ENCODE peak calls at places on chromosome 9, in four cellular contexts. One of them, this sample, is unnamed.

GRCh38 chr9:73451003-73451402 is 299.3 kb downstream of the ANXA1 start:
- DNase-seq in H1: no peak
- DNase-seq in upper lobe of right lung: no peak
- DNase-seq in GM23248: no peak
- DNase-seq in this sample: no peak

GRCh38 chr9:113737414-113738271 is 138.5 kb upstream of the ZNF618 start:
- DNase-seq in GM23248: peak; percentile 62
- DNase-seq in upper lobe of right lung: no peak
- DNase-seq in H1: no peak
- DNase-seq in this sample: peak; percentile 83

GRCh38 chr9:107730691-107731090 is 241.1 kb upstream of the KLF4 start:
- DNase-seq in upper lobe of right lung: no peak
- DNase-seq in GM23248: no peak
- DNase-seq in H1: no peak
- DNase-seq in this sample: peak; percentile 87

GRCh38 chr9:113532809-113533190 is 69.3 kb downstream of the RGS3 start:
- DNase-seq in upper lobe of right lung: no peak
- DNase-seq in GM23248: no peak
- DNase-seq in H1: no peak
- DNase-seq in this sample: no peak

GRCh38 chr9:12775963-12776774 is 1.3 kb downstream of the LURAP1L start:
- DNase-seq in H1: peak; percentile 49
- DNase-seq in upper lobe of right lung: peak; percentile 89
- DNase-seq in GM23248: peak; percentile 94
- DNase-seq in this sample: peak; percentile 96

GRCh38 chr9:119365291-119366027 is 3.8 kb downstream of the BRINP1 start:
- DNase-seq in upper lobe of right lung: no peak
- DNase-seq in H1: peak; percentile 64
- DNase-seq in GM23248: peak; percentile 74
- DNase-seq in this sample: peak; percentile 93

GRCh38 chr9:3743901-3744413 is 218.2 kb upstream of the RFX3 start:
- DNase-seq in H1: no peak
- DNase-seq in GM23248: no peak
- DNase-seq in upper lobe of right lung: no peak
- DNase-seq in this sample: peak; percentile 5

GRCh38 chr9:79757906-79758669 is 186.3 kb downstream of the TLE4 start:
- DNase-seq in upper lobe of right lung: no peak
- DNase-seq in GM23248: peak; percentile 52
- DNase-seq in H1: no peak
- DNase-seq in this sample: no peak

GRCh38 chr9:21153688-21154608 is 12.3 kb upstream of the IFNW1 start:
- DNase-seq in upper lobe of right lung: no peak
- DNase-seq in H1: no peak
- DNase-seq in GM23248: peak; percentile 39
- DNase-seq in this sample: peak; percentile 57

DNA sequence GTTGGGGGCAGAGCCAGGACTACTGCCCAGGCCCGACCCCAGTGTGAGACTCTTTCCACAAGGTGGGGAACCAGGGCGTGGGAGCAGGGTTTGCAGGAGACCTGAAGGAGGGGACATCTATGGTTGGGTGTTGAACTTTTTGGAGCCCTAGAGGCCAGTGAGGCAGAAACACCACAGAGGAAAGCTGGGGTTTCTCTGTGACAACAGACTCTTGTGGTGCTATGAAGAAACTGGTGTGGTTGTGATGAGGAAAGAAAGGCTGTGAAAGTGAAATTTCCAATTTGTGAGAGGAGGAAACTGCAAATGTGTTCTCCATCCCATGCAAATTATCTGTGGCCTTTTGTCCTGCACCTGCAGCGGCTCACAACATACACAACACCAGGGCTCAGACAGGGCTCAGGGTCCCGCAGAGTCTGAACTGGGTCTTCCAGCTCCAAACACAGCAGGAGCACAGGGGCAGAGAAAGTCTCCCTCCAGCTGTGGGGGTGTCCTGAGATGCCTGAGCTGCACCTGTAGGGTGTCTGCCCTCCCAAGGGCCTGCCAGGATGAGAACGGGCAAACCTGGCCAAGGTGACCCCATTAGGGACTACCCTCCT is 51.4 kb upstream of the GRHPR start:
- DNase-seq in H1: no peak
- DNase-seq in upper lobe of right lung: no peak
- DNase-seq in GM23248: no peak
- DNase-seq in this sample: no peak
- H3K4me3 ChIP-seq in H1: no peak overlapping the region
- H3K4me3 ChIP-seq in upper lobe of right lung: no peak overlapping the region
- H3K4me3 ChIP-seq in GM23248: no peak overlapping the region
- H3K4me3 ChIP-seq in this sample: no peak overlapping the region

GRCh38 chr9:20066120-20066519 is 277.3 kb upstream of the SLC24A2 start:
- DNase-seq in H1: no peak
- DNase-seq in GM23248: no peak
- DNase-seq in upper lobe of right lung: no peak
- DNase-seq in this sample: no peak
- H3K27ac ChIP-seq in H1: no peak overlapping the region
- H3K27ac ChIP-seq in GM23248: no peak overlapping the region
- H3K27ac ChIP-seq in upper lobe of right lung: no peak overlapping the region
- H3K27ac ChIP-seq in this sample: no peak overlapping the region

GRCh38 chr9:84590706-84591105 is 78.8 kb upstream of the NTRK2 start:
- DNase-seq in H1: no peak
- DNase-seq in upper lobe of right lung: no peak
- DNase-seq in GM23248: no peak
- DNase-seq in this sample: no peak
- H3K4me3 ChIP-seq in H1: no peak overlapping the region
- H3K4me3 ChIP-seq in upper lobe of right lung: no peak overlapping the region
- H3K4me3 ChIP-seq in GM23248: no peak overlapping the region
- H3K4me3 ChIP-seq in this sample: no peak overlapping the region

GRCh38 chr9:14320272-14321245 is 6.6 kb upstream of the NFIB start:
- DNase-seq in upper lobe of right lung: no peak
- DNase-seq in H1: no peak
- DNase-seq in GM23248: peak; percentile 83
- DNase-seq in this sample: peak; percentile 65
- H3K27ac ChIP-seq in upper lobe of right lung: peak overlapping the region; percentile 96
- H3K27ac ChIP-seq in H1: no peak overlapping the region
- H3K27ac ChIP-seq in GM23248: peak overlapping the region; percentile 17
- H3K27ac ChIP-seq in this sample: peak overlapping the region; percentile 97

GRCh38 chr9:86434039-86434726 is 80.0 kb upstream of the TUT7 start:
- DNase-seq in H1: no peak
- DNase-seq in GM23248: peak; percentile 81
- DNase-seq in upper lobe of right lung: no peak
- DNase-seq in this sample: peak; percentile 93
- H3K4me3 ChIP-seq in H1: no peak overlapping the region
- H3K4me3 ChIP-seq in GM23248: peak overlapping the region; percentile 58
- H3K4me3 ChIP-seq in upper lobe of right lung: no peak overlapping the region
- H3K4me3 ChIP-seq in this sample: peak overlapping the region; percentile 6

DNA sequence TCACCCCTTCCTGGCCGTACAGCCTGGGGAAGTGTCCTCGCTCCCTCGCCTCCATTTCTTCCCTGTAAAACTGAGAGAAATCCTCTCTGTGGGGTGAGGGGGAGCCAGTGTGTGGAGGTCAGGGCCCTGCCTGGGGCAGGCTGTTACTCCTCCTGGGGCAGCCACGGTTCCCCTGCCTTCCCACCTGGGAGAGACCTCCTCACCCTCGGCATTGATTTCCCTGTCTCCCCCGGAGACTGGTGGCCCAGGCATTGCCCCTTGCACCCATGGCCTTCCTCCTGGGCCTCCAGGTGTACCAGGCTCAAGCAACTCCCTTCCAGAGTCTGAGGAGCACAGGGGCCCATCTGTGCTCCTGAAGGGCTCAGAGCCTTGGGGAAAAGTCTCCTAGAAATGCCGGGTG is 75.6 kb upstream of the RNU6ATAC start:
- DNase-seq in GM23248: no peak
- DNase-seq in H1: no peak
- DNase-seq in upper lobe of right lung: no peak
- DNase-seq in this sample: no peak
- H3K27ac ChIP-seq in GM23248: no peak overlapping the region
- H3K27ac ChIP-seq in H1: no peak overlapping the region
- H3K27ac ChIP-seq in upper lobe of right lung: no peak overlapping the region
- H3K27ac ChIP-seq in this sample: no peak overlapping the region

DNA sequence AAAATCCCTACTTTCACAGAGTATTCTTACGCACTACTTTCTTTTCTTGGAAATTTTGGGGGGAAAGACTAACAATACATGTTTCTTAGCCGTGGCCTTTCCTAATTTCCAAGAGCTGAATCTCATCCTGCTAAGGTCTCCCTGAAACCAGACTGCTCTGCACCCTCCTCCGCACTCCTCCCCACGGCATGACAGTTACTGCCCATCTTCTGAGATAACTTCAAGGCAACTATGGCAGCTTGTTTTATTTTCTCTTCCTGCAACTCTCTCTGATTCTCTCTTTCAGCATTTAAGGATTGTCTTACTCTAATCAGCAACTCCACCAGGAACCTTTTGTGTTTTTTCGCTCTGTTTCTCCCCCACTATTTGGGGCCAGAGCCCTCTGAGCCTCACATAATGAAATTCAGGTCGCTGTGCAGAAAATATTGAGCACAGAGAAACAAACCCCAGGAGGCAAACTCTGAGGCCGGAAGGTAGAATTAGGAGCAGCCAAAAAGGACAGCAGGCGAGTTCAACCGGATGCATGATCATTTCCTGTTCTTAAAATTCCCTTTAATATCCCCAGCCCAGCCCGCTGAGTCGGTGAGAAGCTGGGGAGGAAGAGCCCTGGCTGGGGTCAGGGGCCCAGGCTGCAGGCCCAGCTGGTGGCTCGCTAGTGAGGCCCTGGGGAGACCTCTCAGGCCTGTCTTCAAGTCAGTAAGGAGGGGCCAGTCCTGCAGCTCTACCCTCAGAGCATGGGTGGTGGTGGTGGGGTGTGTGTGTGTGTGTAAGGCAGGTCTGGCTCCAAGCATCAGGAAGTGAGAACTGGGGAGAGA is 213.6 kb upstream of the S1PR3 start:
- DNase-seq in upper lobe of right lung: no peak
- DNase-seq in GM23248: no peak
- DNase-seq in H1: no peak
- DNase-seq in this sample: no peak
- H3K4me3 ChIP-seq in upper lobe of right lung: no peak overlapping the region
- H3K4me3 ChIP-seq in GM23248: no peak overlapping the region
- H3K4me3 ChIP-seq in H1: no peak overlapping the region
- H3K4me3 ChIP-seq in this sample: no peak overlapping the region

DNA sequence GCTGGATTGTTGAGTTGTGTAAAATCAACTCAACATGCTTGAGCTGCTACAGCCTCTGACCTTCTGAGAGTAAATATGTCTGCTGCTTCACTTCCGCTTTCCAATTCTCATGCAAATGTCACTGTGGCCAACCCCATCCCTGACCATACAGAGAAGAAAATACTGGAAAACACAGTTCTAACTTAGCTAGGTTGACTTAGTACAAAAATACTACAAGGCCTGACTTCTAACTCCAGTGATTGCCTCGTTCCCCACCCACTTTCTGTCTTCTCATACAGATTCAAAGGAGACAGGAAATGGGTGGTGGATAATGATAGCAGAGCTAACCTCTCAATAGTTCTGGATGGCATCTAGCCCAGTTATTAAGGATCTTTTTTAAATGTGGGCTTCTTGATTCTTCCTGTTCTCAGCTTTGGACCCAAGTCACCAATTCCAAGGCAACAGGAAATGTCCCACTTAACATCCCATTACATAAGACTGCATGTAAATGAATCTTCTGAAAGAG is 226.6 kb upstream of the SLC24A2 start:
- DNase-seq in upper lobe of right lung: no peak
- DNase-seq in GM23248: no peak
- DNase-seq in H1: no peak
- DNase-seq in this sample: no peak
- H3K27ac ChIP-seq in upper lobe of right lung: no peak overlapping the region
- H3K27ac ChIP-seq in GM23248: no peak overlapping the region
- H3K27ac ChIP-seq in H1: no peak overlapping the region
- H3K27ac ChIP-seq in this sample: no peak overlapping the region

DNA sequence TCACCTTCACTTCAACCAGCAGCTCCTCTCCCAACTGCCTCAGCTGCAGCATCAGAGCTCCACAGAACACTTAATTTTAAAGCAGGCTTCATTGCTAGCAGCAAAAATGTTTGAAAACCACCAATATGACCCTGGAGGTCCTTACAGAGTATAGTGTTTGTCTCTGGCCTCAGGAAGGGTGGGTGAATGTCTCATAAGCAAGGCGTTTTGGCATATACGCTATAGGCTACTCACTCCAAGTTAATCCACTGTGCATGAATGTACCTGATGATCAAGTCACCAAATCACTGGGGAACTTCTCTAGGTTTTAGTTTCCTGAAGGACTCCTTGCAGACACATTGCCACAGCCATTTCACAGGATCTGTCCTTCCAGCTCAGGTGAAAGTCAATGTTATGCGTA is 125.3 kb downstream of the GABBR2 start:
- DNase-seq in upper lobe of right lung: no peak
- DNase-seq in H1: no peak
- DNase-seq in GM23248: no peak
- DNase-seq in this sample: no peak
- H3K4me3 ChIP-seq in upper lobe of right lung: no peak overlapping the region
- H3K4me3 ChIP-seq in H1: no peak overlapping the region
- H3K4me3 ChIP-seq in GM23248: no peak overlapping the region
- H3K4me3 ChIP-seq in this sample: no peak overlapping the region

This sample was measured in SJCRH30.